ENCODE peak calls at places on chromosomes 1 and 21, in four cellular contexts. F, J, R and V are unnamed samples.

GRCh38 chr1:63774617-63775417 is 1.0 kb downstream of the ROR1 start:
- DNase-seq in F (no peak), J (peak), R (peak), V (peak)

GRCh38 chr1:57770772-57771171 is 346.9 kb upstream of the DAB1 start:
- DNase-seq in F (no peak), J (peak), R (peak), V (no peak)

GRCh38 chr1:180482425-180483275 is 19.7 kb downstream of the ACBD6 start:
- DNase-seq in F (no peak), J (peak), R (peak), V (peak)

GRCh38 chr1:160767417-160768294 is 28.3 kb upstream of the LY9 start:
- DNase-seq in F (no peak), J (peak), R (no peak), V (no peak)

GRCh38 chr1:43233631-43234030 is 36.2 kb upstream of the TMEM125 start:
- DNase-seq in F (no peak), J (no peak), R (no peak), V (no peak)

GRCh38 chr1:203536981-203537455 is 43.1 kb downstream of the OPTC start:
- DNase-seq in F (no peak), J (peak), R (peak), V (no peak)

GRCh38 chr1:34800214-34800613 is 7.4 kb downstream of the GJA4 start:
- DNase-seq in F (no peak), J (peak), R (no peak), V (no peak)

GRCh38 chr1:40312238-40313205 is 4.6 kb downstream of the COL9A2 start:
- DNase-seq in F (peak), J (no peak), R (no peak), V (no peak)

GRCh38 chr1:116682641-116683221 is 15.2 kb upstream of the IGSF3 start:
- DNase-seq in F (no peak), J (peak), R (no peak), V (no peak)

GRCh38 chr21:34688145-34688544 is 19.4 kb downstream of the CLIC6 start:
- DNase-seq in F (no peak), J (no peak), R (peak), V (peak)

GRCh38 chr1:206939131-206939530 is 7.1 kb downstream of the PIGR start:
- DNase-seq in F (no peak), J (no peak), R (no peak), V (no peak)

GRCh38 chr1:31183927-31184554 is 55.6 kb downstream of the NKAIN1 start:
- DNase-seq in F (no peak), J (no peak), R (peak), V (peak)

GRCh38 chr1:183567584-183567983 is 22.7 kb downstream of the NCF2 start:
- DNase-seq in F (peak), J (peak), R (no peak), V (no peak)

GRCh38 chr1:93304716-93305138 is 41.0 kb upstream of the DR1 start:
- DNase-seq in F (no peak), J (peak), R (peak), V (peak)

GRCh38 chr1:94113592-94114322 is 7.2 kb downstream of the ABCA4 start:
- DNase-seq in F (no peak), J (no peak), R (no peak), V (no peak)

GRCh38 chr1:42935313-42935624 is 23.4 kb downstream of the SLC2A1 start:
- DNase-seq in F (peak), J (no peak), R (no peak), V (no peak)

GRCh38 chr1:203362561-203363055 is 11.7 kb upstream of the FMOD start:
- DNase-seq in F (no peak), J (no peak), R (no peak), V (no peak)

GRCh38 chr1:115837762-115838421 is 3.0 kb downstream of the NHLH2 start:
- DNase-seq in F (no peak), J (no peak), R (no peak), V (peak)

GRCh38 chr1:213666922-213667321 is 320.9 kb upstream of the PROX1 start:
- DNase-seq in F (no peak), J (no peak), R (no peak), V (no peak)

GRCh38 chr1:23651069-23651808 is 40.4 kb upstream of the RPL11 start:
- DNase-seq in F (no peak), J (peak), R (peak), V (no peak)

DNA sequence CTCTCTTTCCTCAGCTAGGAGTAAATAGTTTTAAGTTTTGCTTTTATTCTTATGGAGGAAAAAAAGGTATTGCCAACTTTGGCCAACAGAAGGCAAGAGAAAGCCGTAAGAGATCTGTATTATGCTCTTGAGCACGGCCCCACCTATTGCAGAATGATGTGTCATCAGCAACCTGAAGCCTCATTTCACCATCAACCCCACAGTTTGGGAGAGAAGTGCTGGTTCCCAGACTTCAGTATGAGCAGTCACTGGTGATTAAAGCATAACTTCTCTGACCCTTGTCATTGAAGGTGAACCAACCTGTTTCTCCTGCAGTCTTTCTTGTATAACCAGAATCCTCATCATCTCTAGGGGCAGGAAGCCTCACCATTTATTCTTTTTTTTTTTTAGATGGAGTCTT is 100.2 kb downstream of the SIPA1L2 start:
- DNase-seq in F (no peak), J (peak), R (no peak), V (no peak)
- TF ChIP-seq CTCF in F (no peak), J (peak), R (no peak), V (no peak)

DNA sequence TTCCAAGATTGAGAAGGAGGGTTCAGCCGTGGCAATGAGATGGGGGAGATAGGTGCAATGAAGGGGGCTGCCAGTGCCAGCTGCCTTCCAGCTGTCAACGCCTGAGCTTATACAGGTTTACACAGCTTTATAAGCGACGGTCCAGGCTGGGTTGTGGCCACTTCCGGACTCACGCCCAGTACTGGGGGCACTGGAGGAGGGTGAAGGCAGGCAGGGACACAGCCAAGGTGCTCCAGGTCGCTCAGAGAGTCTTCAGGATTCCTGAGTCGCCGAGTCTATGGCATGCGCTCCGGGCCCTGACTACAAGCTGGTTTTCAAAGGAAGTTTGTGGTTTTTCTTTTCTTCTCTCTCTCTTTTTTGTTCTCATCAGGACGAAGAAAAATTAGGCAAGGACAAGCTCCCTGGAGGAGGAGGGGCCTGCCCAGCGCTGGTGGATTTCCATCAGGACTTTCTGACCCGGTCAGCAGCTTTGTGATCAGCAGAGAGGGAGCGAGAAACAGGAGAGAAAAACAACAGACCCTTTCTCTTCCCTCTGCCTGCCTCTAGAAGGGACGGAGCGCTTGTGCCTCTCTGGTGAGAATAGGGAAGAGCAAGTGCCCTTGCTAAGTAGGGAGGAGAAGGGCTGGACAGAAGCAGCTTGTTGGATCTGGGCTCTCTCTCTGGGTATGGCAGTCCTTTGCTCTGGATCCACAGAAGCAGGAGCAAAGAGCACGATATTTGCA is at the start of gene MINDY1:
- DNase-seq in F (peak), J (peak), R (peak), V (peak)
- TF ChIP-seq CTCF in F (peak), J (peak), R (peak), V (no peak)

DNA sequence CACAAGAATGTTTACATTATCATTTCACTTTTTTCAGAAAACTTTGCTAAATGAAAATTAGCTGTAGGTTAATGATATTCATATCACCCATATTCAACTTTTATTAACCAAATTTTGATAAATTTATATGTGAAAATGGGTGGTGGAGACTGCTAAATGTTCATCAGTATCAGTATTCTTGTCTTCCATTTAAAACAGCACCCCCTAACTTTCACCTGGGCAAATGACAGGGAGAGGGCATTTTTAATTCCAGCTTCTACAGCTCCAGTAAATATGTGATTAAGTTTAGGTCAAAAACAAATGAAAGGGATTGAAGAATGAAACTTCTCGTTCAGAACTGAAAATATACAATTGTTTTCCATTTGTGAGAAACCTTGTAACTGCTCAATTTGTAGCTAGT is 722.2 kb downstream of the KCNT2 start:
- DNase-seq in F (no peak), J (no peak), R (no peak), V (no peak)
- TF ChIP-seq CTCF in F (no peak), J (peak), R (peak), V (peak)

GRCh38 chr1:62082456-62083363 is 111.9 kb upstream of the L1TD1 start:
- DNase-seq in F (no peak), J (peak), R (peak), V (peak)
- TF ChIP-seq CTCF in F (peak), J (peak), R (peak), V (peak)

GRCh38 chr1:156876281-156876680 is 15.6 kb downstream of the NTRK1 start:
- DNase-seq in F (no peak), J (no peak), R (no peak), V (peak)
- TF ChIP-seq CTCF in F (no peak), J (no peak), R (no peak), V (no peak)

GRCh38 chr1:8315573-8316475 is 2.1 kb upstream of the SLC45A1 start:
- DNase-seq in F (no peak), J (no peak), R (peak), V (no peak)

GRCh38 chr1:8312235-8313218 is 5.4 kb upstream of the SLC45A1 start:
- DNase-seq in F (no peak), J (no peak), R (no peak), V (no peak)

GRCh38 chr1:8311068-8311718 is 6.7 kb upstream of the SLC45A1 start:
- DNase-seq in F (no peak), J (no peak), R (no peak), V (no peak)

GRCh38 chr1:8317647-8318360 is at the start of gene SLC45A1:
- DNase-seq in F (peak), J (peak), R (peak), V (peak)

GRCh38 chr1:8314346-8315280 is 3.3 kb upstream of the SLC45A1 start:
- DNase-seq in F (no peak), J (peak), R (peak), V (peak)
- TF ChIP-seq CTCF in F (peak), J (peak), R (peak), V (peak)

DNA sequence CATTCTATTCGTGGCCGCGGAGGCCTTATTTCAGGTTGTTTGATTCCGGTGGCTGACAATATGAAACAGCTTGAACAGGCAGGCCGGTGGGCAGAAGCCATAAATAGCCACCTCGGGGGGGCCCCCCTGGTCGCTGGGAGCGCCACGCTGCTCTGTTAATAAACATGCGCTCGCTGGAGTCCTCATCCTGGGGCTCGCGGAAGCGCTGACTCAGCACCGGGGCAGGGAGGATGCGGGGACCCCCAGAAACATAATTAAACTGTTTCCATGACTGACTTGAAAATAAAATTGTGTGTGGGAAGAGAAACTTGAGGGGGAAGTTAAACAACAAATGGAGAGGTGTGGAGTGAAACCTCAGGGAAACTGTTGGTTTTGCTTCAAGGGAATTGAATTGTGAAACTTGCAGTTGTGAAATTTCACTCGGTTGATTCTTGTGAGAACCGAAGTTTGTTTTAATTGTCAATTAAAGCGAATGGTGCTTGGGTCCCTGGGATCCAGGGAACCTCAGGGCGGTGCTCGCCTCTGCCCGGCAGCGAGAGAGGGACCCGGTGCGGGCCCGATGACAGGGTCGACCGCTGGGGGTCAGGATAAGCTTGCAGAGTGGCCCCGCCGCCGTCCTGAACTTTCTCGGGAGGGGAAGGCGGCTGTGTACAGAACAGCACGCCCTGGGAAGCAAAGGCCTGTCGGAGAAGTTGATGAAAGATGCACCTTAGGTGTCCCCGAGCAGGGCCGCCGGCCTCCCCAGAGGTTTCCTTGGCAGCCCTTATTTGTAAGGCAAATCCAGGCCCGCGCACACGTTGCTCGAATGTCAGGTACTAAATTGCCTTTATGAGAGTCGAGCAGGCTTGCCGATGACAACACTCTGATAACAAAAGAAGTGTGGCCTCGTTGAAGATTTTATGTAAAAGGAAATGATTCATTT is 176.9 kb upstream of the LMO4 start:
- DNase-seq in F (peak), J (no peak), R (no peak), V (peak)
- TF ChIP-seq CTCF in F (peak), J (no peak), R (no peak), V (no peak)

GRCh38 chr1:21669033-21669286 is 197 bp downstream of the RAP1GAP start:
- DNase-seq in F (no peak), J (no peak), R (no peak), V (no peak)
- TF ChIP-seq CTCF in F (no peak), J (no peak), R (no peak), V (no peak)